ENCODE peak calls at places on chromosomes 11 and 22, in nine cellular contexts. I is brain microvascular endothelial cell; O is neural progenitor cell; C is thoracic aorta; T is effector memory CD4-positive, alpha-beta T cell; W is CD8-positive, alpha-beta memory T cell; P is fibroblast of lung; Z is esophagus squamous epithelium; F is CD8-positive, alpha-beta T cell. E is an unnamed sample.

GRCh38 chr11:72598901-72599300 is 75.3 kb downstream of the PDE2A start:
- DNase-seq in Z (no peak), P (peak), O (peak), W (no peak), T (no peak), F (no peak), I (peak), C (no peak), E (peak)

GRCh38 chr22:39237276-39238123 is 7.3 kb downstream of the PDGFB start:
- DNase-seq in F (no peak), Z (no peak), C (no peak), P (no peak), W (no peak), T (no peak), I (no peak), O (no peak), E (no peak)

GRCh38 chr11:128424867-128425285 is 162.5 kb downstream of the ETS1 start:
- DNase-seq in T (no peak), W (no peak), O (no peak), P (peak), C (no peak), F (no peak), Z (no peak), I (peak), E (peak)

GRCh38 chr11:131036544-131036943 is 120.3 kb upstream of the SNX19 start:
- DNase-seq in Z (no peak), O (no peak), P (no peak), I (no peak), C (no peak), T (no peak), F (no peak), W (no peak), E (no peak)

GRCh38 chr11:71931245-71931602 is 2.4 kb downstream of the RNF121 start:
- DNase-seq in C (no peak), P (peak), O (no peak), Z (no peak), W (no peak), F (no peak), T (no peak), I (peak), E (no peak)

GRCh38 chr11:54832676-54833075 is 126.0 kb downstream of the OR4A5 start:
- DNase-seq in O (no peak), F (no peak), W (no peak), I (no peak), Z (no peak), P (no peak), T (no peak), C (no peak), E (no peak)

GRCh38 chr22:49328630-49329405 is 498.9 kb downstream of the BRD1 start:
- DNase-seq in F (no peak), T (no peak), I (no peak), O (no peak), Z (no peak), C (no peak), W (no peak), P (no peak), E (no peak)

GRCh38 chr22:11605468-11605981 is 3922.5 kb upstream of the OR11H1 start:
- DNase-seq in W (no peak), P (no peak), F (no peak), C (no peak), Z (no peak), T (no peak), O (no peak), I (no peak), E (no peak)

GRCh38 chr11:9972917-9973504 is 309.1 kb downstream of the SWAP70 start:
- DNase-seq in O (peak), Z (no peak), P (peak), F (no peak), W (no peak), T (no peak), I (peak), C (no peak), E (no peak)

GRCh38 chr22:38074181-38075104 is 9.5 kb downstream of the SLC16A8 start:
- DNase-seq in T (no peak), C (no peak), W (no peak), F (no peak), I (no peak), P (peak), Z (no peak), O (peak), E (no peak)

GRCh38 chr11:100576044-100577021 is 110.8 kb upstream of the ARHGAP42 start:
- DNase-seq in T (no peak), O (peak), P (peak), W (no peak), C (no peak), F (no peak), I (peak), Z (no peak), E (no peak)

GRCh38 chr11:63762662-63763505 is 5.7 kb downstream of the ZFTA start:
- DNase-seq in O (peak), Z (no peak), W (no peak), F (no peak), I (no peak), C (no peak), P (peak), T (no peak), E (peak)

DNA sequence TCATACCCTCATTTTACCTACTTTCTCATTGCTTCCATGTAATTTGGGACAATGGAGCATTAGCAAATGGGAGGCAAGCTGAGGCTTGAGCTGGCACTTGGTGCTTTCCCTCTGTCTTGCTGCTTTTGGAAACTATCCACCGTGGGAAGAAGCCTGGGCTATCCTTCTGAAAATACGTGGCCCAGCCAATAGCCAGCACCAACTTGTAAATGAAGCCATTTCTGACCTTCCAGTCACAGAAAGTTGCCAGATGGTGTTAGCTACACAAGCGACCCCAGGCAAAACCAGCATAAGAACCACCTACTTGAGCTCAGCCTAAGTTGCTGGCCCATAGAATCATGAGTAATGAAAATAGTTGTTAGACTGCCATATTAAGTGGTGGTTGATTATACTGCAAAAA is 18.5 kb upstream of the SPON1 start:
- DNase-seq in P (no peak), O (no peak), I (no peak), F (no peak), W (no peak), T (no peak), C (no peak), Z (no peak), E (no peak)
- H3K4me3 ChIP-seq in P (no peak), O (no peak), I (no peak), F (no peak), W (no peak), T (no peak), C (no peak), Z (no peak), E (no peak)

GRCh38 chr11:69539416-69540117 is 58.1 kb downstream of the LINC01488 start:
- DNase-seq in O (no peak), P (no peak), Z (no peak), C (no peak), F (no peak), I (no peak), W (no peak), T (no peak), E (peak)

GRCh38 chr11:69537855-69538640 is 56.6 kb downstream of the LINC01488 start:
- DNase-seq in O (no peak), I (no peak), C (no peak), P (no peak), W (no peak), Z (no peak), F (no peak), T (no peak), E (no peak)

GRCh38 chr11:69540118-69541000 is 58.9 kb downstream of the LINC01488 start:
- DNase-seq in W (no peak), P (no peak), F (no peak), T (no peak), C (peak), Z (no peak), O (peak), I (no peak), E (peak)

GRCh38 chr11:69537126-69537525 is 55.7 kb downstream of the LINC01488 start:
- DNase-seq in F (no peak), P (no peak), C (no peak), I (no peak), T (no peak), O (no peak), Z (no peak), W (no peak), E (no peak)

GRCh38 chr11:69538840-69539239 is 57.4 kb downstream of the LINC01488 start:
- DNase-seq in Z (no peak), I (no peak), W (no peak), O (no peak), P (no peak), F (no peak), C (no peak), T (no peak), E (no peak)
- H3K27ac ChIP-seq in Z (no peak), I (no peak), W (no peak), O (no peak), P (no peak), F (no peak), C (peak), T (no peak), E (peak)

GRCh38 chr22:36374603-36375024 is 13.2 kb downstream of the MYH9 start:
- DNase-seq in O (no peak), C (no peak), Z (no peak), T (no peak), F (peak), I (no peak), W (peak), P (peak), E (no peak)

GRCh38 chr22:36375071-36375980 is 12.4 kb downstream of the MYH9 start:
- DNase-seq in I (no peak), O (no peak), P (no peak), C (no peak), W (no peak), Z (no peak), F (no peak), T (no peak), E (no peak)

GRCh38 chr22:36376265-36376664 is 11.5 kb downstream of the MYH9 start:
- DNase-seq in F (no peak), T (no peak), O (no peak), W (no peak), I (no peak), Z (no peak), P (no peak), C (no peak), E (no peak)

GRCh38 chr22:36371920-36372319 is 15.8 kb downstream of the MYH9 start:
- DNase-seq in W (no peak), C (no peak), O (no peak), T (no peak), P (no peak), Z (no peak), F (no peak), I (no peak), E (no peak)

GRCh38 chr22:36373258-36373579 is 14.5 kb downstream of the MYH9 start:
- DNase-seq in C (no peak), W (no peak), P (no peak), F (no peak), T (no peak), Z (no peak), I (no peak), O (no peak), E (peak)
- H3K4me3 ChIP-seq in C (peak), W (peak), P (no peak), F (peak), T (peak), Z (no peak), I (no peak), O (no peak), E (peak)

GRCh38 chr11:116927163-116927772 is 89.8 kb upstream of the APOA1 start:
- DNase-seq in Z (no peak), F (peak), T (no peak), W (peak), I (peak), O (no peak), C (no peak), P (no peak), E (no peak)
- H3K27ac ChIP-seq in Z (no peak), F (peak), T (peak), W (peak), I (no peak), O (no peak), C (no peak), P (no peak), E (no peak)

GRCh38 chr11:118175600-118176399 is 639 bp downstream of the SCN2B start:
- DNase-seq in F (no peak), O (no peak), C (no peak), Z (no peak), W (no peak), T (no peak), P (no peak), I (no peak), E (no peak)

GRCh38 chr11:118180300-118180703 is 3.9 kb upstream of the SCN2B start:
- DNase-seq in I (no peak), Z (no peak), W (no peak), O (peak), C (no peak), F (no peak), T (no peak), P (peak), E (peak)

GRCh38 chr11:118175031-118175531 is 1.4 kb downstream of the SCN2B start:
- DNase-seq in P (peak), O (no peak), W (no peak), F (no peak), C (no peak), T (no peak), Z (no peak), I (no peak), E (peak)

GRCh38 chr11:118174006-118174567 is 2.4 kb downstream of the SCN2B start:
- DNase-seq in F (no peak), C (no peak), P (no peak), T (no peak), Z (no peak), I (no peak), W (no peak), O (no peak), E (no peak)

GRCh38 chr11:118176400-118177134 is at the start of gene SCN2B:
- DNase-seq in C (no peak), I (no peak), W (no peak), P (peak), O (no peak), Z (no peak), F (no peak), T (no peak), E (no peak)
- H3K4me3 ChIP-seq in C (peak), I (no peak), W (no peak), P (no peak), O (peak), Z (no peak), F (no peak), T (no peak), E (peak)

GRCh38 chr11:27153136-27153535 is 112.5 kb downstream of the BBOX1 start:
- DNase-seq in Z (no peak), F (no peak), C (no peak), I (no peak), P (peak), W (no peak), T (no peak), O (no peak), E (no peak)

GRCh38 chr11:27150098-27150497 is 109.5 kb downstream of the BBOX1 start:
- DNase-seq in P (no peak), T (no peak), F (no peak), O (no peak), W (no peak), C (no peak), Z (no peak), I (no peak), E (no peak)
- H3K27ac ChIP-seq in P (no peak), T (no peak), F (no peak), O (no peak), W (no peak), C (no peak), Z (no peak), I (no peak), E (no peak)

E was measured in left ventricle myocardium inferior.